ENCODE peak calls at places on chromosomes 4 and X, in seven cellular contexts. T is coronary artery, O is spleen, V is mesendoderm, K is body of pancreas, Q is AG09309, L is bronchial epithelial cell. S is an unnamed sample.

GRCh38 chrX:138756234-138756633 is 44.7 kb upstream of the FGF13 start:
- DNase-seq in T (no peak), O (no peak), V (peak), K (no peak), Q (no peak), L (peak), S (no peak)

GRCh38 chrX:132488819-132489255 is at the start of gene MBNL3:
- DNase-seq in T (no peak), O (peak), V (peak), K (peak), Q (no peak), L (peak), S (peak)

GRCh38 chrX:124010157-124010556 is 48.7 kb downstream of the STAG2 start:
- DNase-seq in T (no peak), O (no peak), V (no peak), K (no peak), Q (no peak), L (peak), S (peak)

GRCh38 chr4:119841361-119841760 is 212.8 kb upstream of the PDE5A start:
- DNase-seq in T (no peak), O (no peak), V (peak), K (no peak), Q (no peak), L (peak), S (no peak)

GRCh38 chr4:106583567-106583966 is 215.0 kb upstream of the GIMD1 start:
- DNase-seq in T (no peak), O (no peak), V (peak), K (no peak), Q (peak), L (peak), S (no peak)

GRCh38 chr4:77225022-77225421 is 68.0 kb downstream of the CCNG2 start:
- DNase-seq in T (no peak), O (no peak), V (no peak), K (no peak), Q (no peak), L (no peak), S (peak)

GRCh38 chr4:110106946-110107325 is 91.5 kb downstream of the ELOVL6 start:
- DNase-seq in T (no peak), O (no peak), V (peak), K (no peak), Q (no peak), L (peak), S (peak)

GRCh38 chr4:110567266-110567665 is 55.6 kb downstream of the PITX2 start:
- DNase-seq in T (no peak), O (no peak), V (no peak), K (no peak), Q (no peak), L (no peak), S (no peak)

GRCh38 chrX:1596676-1597344 is 5.4 kb downstream of the AKAP17A start:
- DNase-seq in T (no peak), O (peak), V (no peak), K (no peak), Q (no peak), L (no peak), S (no peak)

GRCh38 chr4:8303485-8304281 is 34.1 kb downstream of the HTRA3 start:
- DNase-seq in T (no peak), O (peak), V (peak), K (no peak), Q (peak), L (peak), S (no peak)

GRCh38 chrX:2692221-2693122 is 1.4 kb downstream of the CD99 start:
- DNase-seq in T (no peak), O (peak), V (peak), K (peak), Q (no peak), L (no peak), S (no peak)

GRCh38 chr4:118742050-118742449 is 56.9 kb downstream of the METTL14 start:
- DNase-seq in T (no peak), O (no peak), V (no peak), K (no peak), Q (no peak), L (no peak), S (no peak)

GRCh38 chr4:118743867-118744266 is 58.7 kb downstream of the METTL14 start:
- DNase-seq in T (no peak), O (no peak), V (no peak), K (no peak), Q (no peak), L (no peak), S (no peak)

GRCh38 chr4:118740869-118741268 is 55.7 kb downstream of the METTL14 start:
- DNase-seq in T (no peak), O (no peak), V (no peak), K (no peak), Q (no peak), L (peak), S (no peak)

GRCh38 chr4:118738999-118739690 is 54.0 kb downstream of the METTL14 start:
- DNase-seq in T (no peak), O (no peak), V (no peak), K (no peak), Q (no peak), L (no peak), S (no peak)

GRCh38 chr4:118741456-118741855 is 56.3 kb downstream of the METTL14 start:
- DNase-seq in T (no peak), O (no peak), V (no peak), K (no peak), Q (no peak), L (no peak), S (no peak)
- H3K4me3 ChIP-seq in T (peak), O (no peak), V (no peak), K (no peak), Q (no peak), L (no peak), S (no peak)

GRCh38 chr4:129342820-129343219 is 246.9 kb downstream of the C4orf33 start:
- DNase-seq in T (no peak), O (no peak), V (no peak), K (no peak), Q (peak), L (peak), S (no peak)

GRCh38 chr4:129350800-129351199 is 254.8 kb downstream of the C4orf33 start:
- DNase-seq in T (no peak), O (no peak), V (no peak), K (no peak), Q (no peak), L (peak), S (no peak)

GRCh38 chr4:129344058-129344457 is 248.1 kb downstream of the C4orf33 start:
- DNase-seq in T (no peak), O (no peak), V (peak), K (peak), Q (no peak), L (peak), S (peak)

GRCh38 chr4:129346760-129347159 is 250.8 kb downstream of the C4orf33 start:
- DNase-seq in T (no peak), O (no peak), V (no peak), K (no peak), Q (no peak), L (no peak), S (no peak)

DNA sequence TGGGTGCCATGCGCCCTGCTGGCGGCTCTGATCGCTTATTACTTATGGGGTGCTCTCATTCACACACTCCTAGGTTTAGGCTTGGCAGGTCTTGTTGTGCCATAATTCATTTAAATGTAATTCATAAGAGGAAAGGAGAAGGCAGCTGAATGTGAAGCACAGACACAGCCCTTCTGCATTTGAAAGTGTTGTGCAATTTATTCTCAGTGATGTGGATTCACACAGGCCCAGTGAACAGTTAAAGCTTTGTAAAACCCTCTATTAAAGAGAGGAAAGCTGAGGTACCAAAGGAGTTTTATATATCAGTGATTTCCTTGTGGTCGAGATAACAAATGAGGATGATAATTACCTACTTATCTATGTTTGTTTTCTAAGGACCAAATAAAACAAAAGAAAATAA is 249.7 kb downstream of the C4orf33 start:
- DNase-seq in T (no peak), O (no peak), V (no peak), K (no peak), Q (no peak), L (no peak), S (no peak)
- H3K4me3 ChIP-seq in T (no peak), O (no peak), V (no peak), K (no peak), Q (no peak), L (no peak), S (no peak)

DNA sequence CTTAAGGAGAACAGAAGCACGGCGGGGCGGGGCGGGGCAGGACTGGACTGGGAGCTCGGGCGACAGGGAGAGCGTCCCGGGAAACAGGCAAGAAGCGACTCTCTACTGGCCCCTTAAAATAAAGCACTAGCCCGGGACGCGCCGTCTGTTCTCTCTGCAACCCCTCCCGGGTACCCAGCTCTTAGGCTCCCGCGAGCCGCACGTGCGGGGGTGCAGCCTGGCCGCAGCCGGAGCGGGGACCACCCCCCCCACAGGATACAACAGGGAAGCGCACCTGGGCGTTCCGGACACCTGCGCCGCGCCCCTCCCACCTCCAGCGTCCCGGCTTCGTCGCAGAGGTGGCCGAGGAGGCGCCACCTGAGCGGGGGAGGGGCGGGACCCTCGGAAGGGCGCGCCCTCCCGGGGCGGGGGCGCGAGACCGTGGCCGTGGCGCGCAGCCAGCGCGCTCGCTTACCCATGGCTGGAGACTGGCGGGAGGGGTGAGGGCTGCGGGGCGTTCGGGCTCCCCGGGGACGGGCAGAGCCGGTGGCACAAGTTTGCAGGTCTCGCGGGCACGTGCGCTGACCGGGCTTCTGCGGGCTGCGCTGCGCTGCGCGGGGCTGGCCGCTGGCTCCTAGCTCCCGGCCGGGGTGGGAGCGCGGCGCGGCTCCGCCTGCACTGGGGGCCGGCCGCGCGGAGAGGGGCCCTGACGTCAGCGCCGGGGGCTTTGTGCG is 91.5 kb downstream of the GEMIN8 start:
- DNase-seq in T (no peak), O (peak), V (peak), K (peak), Q (no peak), L (no peak), S (peak)
- H3K4me3 ChIP-seq in T (peak), O (peak), V (peak), K (peak), Q (peak), L (peak), S (peak)

DNA sequence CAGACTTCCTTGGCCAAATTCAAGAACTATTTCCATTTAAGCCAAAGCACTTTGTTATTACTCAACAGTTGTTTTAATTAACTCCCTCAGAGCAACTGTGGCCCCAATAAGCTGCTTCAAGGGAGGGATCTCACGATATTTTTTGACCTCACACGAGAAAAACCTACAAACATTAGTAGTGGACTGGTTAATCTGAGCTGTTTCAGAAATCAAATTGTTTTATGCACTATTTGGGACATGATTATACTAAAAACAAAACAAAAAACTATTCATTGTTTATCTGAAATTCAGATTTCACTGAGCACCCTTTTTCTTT is 74.3 kb downstream of the DCHS2 start:
- DNase-seq in T (no peak), O (no peak), V (no peak), K (no peak), Q (no peak), L (no peak), S (no peak)
- H3K4me3 ChIP-seq in T (peak), O (no peak), V (no peak), K (no peak), Q (no peak), L (no peak), S (peak)

GRCh38 chrX:9342581-9343051 is 122.2 kb upstream of the TBL1X start:
- DNase-seq in T (peak), O (peak), V (peak), K (peak), Q (no peak), L (no peak), S (peak)
- H3K4me3 ChIP-seq in T (peak), O (no peak), V (peak), K (no peak), Q (peak), L (no peak), S (no peak)

GRCh38 chrX:66731398-66731797 is 92.5 kb upstream of the EDA2R start:
- DNase-seq in T (no peak), O (no peak), V (peak), K (no peak), Q (peak), L (peak), S (peak)

GRCh38 chrX:66728818-66729271 is 90.0 kb upstream of the EDA2R start:
- DNase-seq in T (no peak), O (peak), V (peak), K (peak), Q (peak), L (peak), S (peak)
- H3K4me3 ChIP-seq in T (peak), O (peak), V (peak), K (no peak), Q (peak), L (peak), S (no peak)

GRCh38 chr4:81214144-81214517 is 891 bp downstream of the PRKG2 start:
- DNase-seq in T (no peak), O (no peak), V (no peak), K (no peak), Q (no peak), L (no peak), S (no peak)

GRCh38 chr4:81213671-81214070 is 1.4 kb downstream of the PRKG2 start:
- DNase-seq in T (no peak), O (no peak), V (no peak), K (no peak), Q (no peak), L (no peak), S (no peak)

GRCh38 chr4:81214518-81215218 is 354 bp downstream of the PRKG2 start:
- DNase-seq in T (no peak), O (peak), V (peak), K (no peak), Q (no peak), L (no peak), S (no peak)

GRCh38 chr4:81215936-81216335 is 914 bp upstream of the PRKG2 start:
- DNase-seq in T (no peak), O (no peak), V (no peak), K (no peak), Q (no peak), L (no peak), S (no peak)

DNA sequence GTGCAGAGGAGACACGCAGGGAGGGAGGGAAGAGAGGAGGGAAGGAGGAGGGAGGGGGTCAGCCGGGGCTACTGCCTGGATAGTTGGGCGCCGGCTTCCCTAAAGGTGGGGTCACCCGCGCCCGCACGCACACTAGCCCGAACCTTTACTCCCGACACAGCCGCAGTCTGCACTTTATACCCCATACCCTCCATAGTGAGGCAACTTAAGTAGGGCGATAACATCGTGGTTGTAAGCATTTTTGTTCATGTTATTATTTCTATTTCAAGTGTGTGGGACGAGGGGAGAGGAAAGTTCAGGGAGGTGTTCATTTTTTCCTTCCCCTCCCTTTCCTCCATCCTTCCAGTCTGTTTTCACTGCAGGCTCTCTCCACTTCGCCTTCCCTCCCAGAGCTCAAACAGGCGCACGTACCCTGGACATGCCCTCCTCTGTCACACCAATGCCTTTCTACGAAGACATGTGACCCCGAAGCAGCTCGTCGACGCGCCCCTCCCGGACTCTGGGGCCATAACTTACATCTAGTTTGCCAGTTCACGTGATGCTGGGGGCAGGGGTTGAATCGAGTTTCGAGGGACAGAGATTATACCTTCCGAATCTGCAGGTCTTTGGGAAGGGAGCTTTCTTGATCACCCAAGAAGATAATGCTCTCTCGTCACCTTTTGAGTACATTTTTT is at the start of gene PRKG2:
- DNase-seq in T (no peak), O (peak), V (peak), K (no peak), Q (no peak), L (no peak), S (no peak)
- H3K4me3 ChIP-seq in T (peak), O (no peak), V (peak), K (no peak), Q (peak), L (peak), S (no peak)

GRCh38 chr4:41058426-41058825 is 155.9 kb downstream of the APBB2 start:
- DNase-seq in T (no peak), O (no peak), V (no peak), K (no peak), Q (no peak), L (no peak), S (no peak)

GRCh38 chr4:41064953-41065352 is 149.4 kb downstream of the APBB2 start:
- DNase-seq in T (no peak), O (no peak), V (no peak), K (no peak), Q (no peak), L (no peak), S (no peak)

GRCh38 chr4:41060352-41061318 is 153.7 kb downstream of the APBB2 start:
- DNase-seq in T (no peak), O (no peak), V (no peak), K (no peak), Q (no peak), L (no peak), S (no peak)

GRCh38 chr4:41057456-41057855 is 156.9 kb downstream of the APBB2 start:
- DNase-seq in T (no peak), O (no peak), V (no peak), K (no peak), Q (peak), L (no peak), S (no peak)

GRCh38 chr4:41061482-41062185 is 152.7 kb downstream of the APBB2 start:
- DNase-seq in T (no peak), O (no peak), V (no peak), K (no peak), Q (no peak), L (no peak), S (no peak)
- H3K4me3 ChIP-seq in T (peak), O (no peak), V (no peak), K (no peak), Q (no peak), L (no peak), S (no peak)

S was measured in GM12865.